ENCODE peak calls at places on chromosomes 2 and 18, in six cellular contexts. W is kidney; S is mammary epithelial cell; Z is CD4-positive, alpha-beta T cell; V is fibroblast of lung; G is pancreas. M is an unnamed sample.
A peak's percentile ranks its signal among the peaks of the same experiment; 100 is the strongest.

GRCh38 chr2:168002021-168002553 is 245.3 kb downstream of the STK39 start:
- DNase-seq in W (no peak), S (peak; percentile 60), Z (no peak), V (peak; percentile 65), G (no peak), M (no peak)

GRCh38 chr2:208489687-208490086 is 83.1 kb downstream of the PTH2R start:
- DNase-seq in W (no peak), S (no peak), Z (no peak), V (no peak), G (no peak), M (no peak)

GRCh38 chr18:11909597-11910026 is 1.5 kb upstream of the MPPE1 start:
- DNase-seq in W (no peak), S (peak; percentile 54), Z (no peak), V (peak; percentile 36), G (no peak), M (no peak)

GRCh38 chr2:226910384-226910783 is 74.5 kb downstream of the RHBDD1 start:
- DNase-seq in W (no peak), S (no peak), Z (no peak), V (no peak), G (no peak), M (no peak)

GRCh38 chr2:202508686-202509085 is 126.1 kb upstream of the FAM117B start:
- DNase-seq in W (no peak), S (no peak), Z (no peak), V (peak; percentile 49), G (no peak), M (no peak)

GRCh38 chr2:166372046-166372445 is 3.7 kb downstream of the SCN9A start:
- DNase-seq in W (no peak), S (no peak), Z (no peak), V (peak; percentile 78), G (no peak), M (no peak)

GRCh38 chr2:201107624-201108023 is 8.3 kb upstream of the CFLAR start:
- DNase-seq in W (no peak), S (no peak), Z (no peak), V (no peak), G (no peak), M (no peak)

GRCh38 chr2:232878855-232879617 is 9.0 kb downstream of the SNORC start:
- DNase-seq in W (peak; percentile 61), S (no peak), Z (no peak), V (no peak), G (peak; percentile 39), M (no peak)

GRCh38 chr18:74163019-74163656 is 14.8 kb downstream of the TIMM21 start:
- DNase-seq in W (no peak), S (peak; percentile 82), Z (no peak), V (no peak), G (no peak), M (no peak)

GRCh38 chr2:144748443-144748842 is 228.5 kb upstream of the ZEB2 start:
- DNase-seq in W (no peak), S (no peak), Z (no peak), V (no peak), G (no peak), M (no peak)
- H3K9me3 ChIP-seq in W (no peaks in the 10 kb centered on the region), S (peaks cover 4% of the 10 kb centered on the region), Z (peaks cover 19% of the 10 kb centered on the region), V (no peaks in the 10 kb centered on the region), G (no peaks in the 10 kb centered on the region), M (peaks cover 6% of the 10 kb centered on the region)

GRCh38 chr2:27587025-27587424 is 4.2 kb downstream of the ZNF512 start:
- DNase-seq in W (no peak), S (peak; percentile 64), Z (no peak), V (no peak), G (no peak), M (no peak)
- H3K9me3 ChIP-seq in W (peaks cover 2% of the 10 kb centered on the region), S (no peaks in the 10 kb centered on the region), Z (peaks cover 14% of the 10 kb centered on the region), V (no peaks in the 10 kb centered on the region), G (no peaks in the 10 kb centered on the region), M (peaks cover 12% of the 10 kb centered on the region)

DNA sequence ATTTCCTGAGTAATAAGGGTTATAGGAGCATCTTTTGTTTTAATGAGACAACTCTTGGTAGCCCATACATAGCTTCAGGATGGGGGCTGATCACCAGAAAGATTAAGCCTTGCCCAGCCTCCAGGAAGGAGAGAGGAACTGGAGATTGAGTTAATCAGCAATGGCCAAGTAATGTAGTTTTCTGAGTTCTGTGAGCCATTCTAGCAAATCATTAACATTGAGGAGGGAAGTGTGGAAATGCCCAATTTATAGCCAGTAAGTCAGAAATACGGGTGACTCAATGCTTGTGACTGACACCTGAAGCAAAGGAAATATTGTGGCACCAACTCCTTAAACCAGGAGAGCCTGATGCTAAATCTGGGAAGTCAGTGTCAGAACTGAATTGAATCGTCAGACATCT is 205.1 kb upstream of the SRD5A2 start:
- DNase-seq in W (no peak), S (no peak), Z (no peak), V (no peak), G (no peak), M (no peak)
- H3K9me3 ChIP-seq in W (no peaks in the 10 kb centered on the region), S (peaks cover 15% of the 10 kb centered on the region), Z (no peaks in the 10 kb centered on the region), V (no peaks in the 10 kb centered on the region), G (no peaks in the 10 kb centered on the region), M (no peaks in the 10 kb centered on the region)

DNA sequence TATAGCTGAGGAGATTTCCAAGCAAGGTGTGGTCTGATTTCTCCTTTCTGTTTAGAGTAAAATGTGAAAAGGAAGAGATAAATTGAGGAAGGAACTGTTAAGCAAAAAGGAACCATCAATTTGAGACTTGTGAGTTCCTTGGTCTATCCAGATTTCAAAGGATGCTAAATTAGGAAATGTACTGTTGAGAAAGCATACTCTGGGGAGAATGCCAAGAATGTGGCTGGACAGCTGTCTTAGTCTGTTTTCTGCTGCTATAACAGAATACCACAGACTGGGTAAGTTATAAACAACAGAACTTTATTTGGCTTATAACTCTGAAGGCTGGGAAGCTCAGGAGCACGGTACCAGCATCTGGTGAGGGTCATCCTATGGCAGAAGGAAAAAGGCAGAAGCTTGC is 1097.2 kb downstream of the TDRD15 start:
- DNase-seq in W (no peak), S (no peak), Z (no peak), V (no peak), G (no peak), M (no peak)
- H3K9me3 ChIP-seq in W (no peaks in the 10 kb centered on the region), S (no peaks in the 10 kb centered on the region), Z (no peaks in the 10 kb centered on the region), V (no peaks in the 10 kb centered on the region), G (no peaks in the 10 kb centered on the region), M (peaks cover 3% of the 10 kb centered on the region)

GRCh38 chr18:3380384-3380961 is 69.5 kb upstream of the TGIF1 start:
- DNase-seq in W (no peak), S (peak; percentile 82), Z (no peak), V (peak; percentile 50), G (no peak), M (peak; percentile 46)

GRCh38 chr18:3388323-3388722 is 61.6 kb upstream of the TGIF1 start:
- DNase-seq in W (no peak), S (no peak), Z (no peak), V (no peak), G (no peak), M (no peak)

GRCh38 chr18:3388980-3389379 is 61.0 kb upstream of the TGIF1 start:
- DNase-seq in W (no peak), S (peak; percentile 79), Z (no peak), V (no peak), G (no peak), M (no peak)

GRCh38 chr18:3383381-3383915 is 66.5 kb upstream of the TGIF1 start:
- DNase-seq in W (no peak), S (no peak), Z (no peak), V (peak; percentile 23), G (no peak), M (no peak)

GRCh38 chr18:3384664-3385189 is 65.2 kb upstream of the TGIF1 start:
- DNase-seq in W (no peak), S (no peak), Z (no peak), V (no peak), G (no peak), M (no peak)
- H3K9me3 ChIP-seq in W (no peaks in the 10 kb centered on the region), S (no peaks in the 10 kb centered on the region), Z (peaks cover under 1% of the 10 kb centered on the region), V (no peaks in the 10 kb centered on the region), G (no peaks in the 10 kb centered on the region), M (no peaks in the 10 kb centered on the region)